ENCODE peak calls at places on chromosomes 1 and 21, in four cellular contexts. H, G, I and F are unnamed samples.

GRCh38 chr1:188822248-188822647 is 1655.4 kb downstream of the BRINP3 start:
- DNase-seq in H (no peak), G (no peak), I (no peak), F (no peak)

GRCh38 chr1:61152706-61153105 is 70.3 kb downstream of the NFIA start:
- DNase-seq in H (no peak), G (no peak), I (no peak), F (no peak)

GRCh38 chr1:92184632-92185031 is 33.1 kb upstream of the C1orf146 start:
- DNase-seq in H (no peak), G (no peak), I (no peak), F (no peak)

GRCh38 chr21:18334066-18334465 is 69.5 kb downstream of the TMPRSS15 start:
- DNase-seq in H (no peak), G (no peak), I (no peak), F (no peak)

GRCh38 chr1:112544011-112544688 is 35.4 kb downstream of the WNT2B start:
- DNase-seq in H (no peak), G (no peak), I (no peak), F (no peak)

GRCh38 chr1:39625462-39626273 is 13.8 kb downstream of the HEYL start:
- DNase-seq in H (no peak), G (peak), I (peak), F (peak)

GRCh38 chr1:89822999-89823628 is 2.3 kb downstream of the LRRC8D start:
- DNase-seq in H (no peak), G (no peak), I (no peak), F (no peak)

GRCh38 chr1:167198518-167199133 is 22.1 kb upstream of the POU2F1 start:
- DNase-seq in H (peak), G (no peak), I (no peak), F (no peak)

GRCh38 chr1:226708342-226708780 is 30.7 kb downstream of the ITPKB start:
- DNase-seq in H (no peak), G (no peak), I (no peak), F (no peak)

GRCh38 chr21:25561668-25562641 is 45.3 kb downstream of the MRPL39 start:
- DNase-seq in H (peak), G (peak), I (peak), F (peak)

GRCh38 chr1:196136396-196136795 is 471.8 kb downstream of the KCNT2 start:
- DNase-seq in H (no peak), G (no peak), I (no peak), F (no peak)

GRCh38 chr1:154541231-154541630 is 17.2 kb downstream of the UBE2Q1 start:
- DNase-seq in H (no peak), G (no peak), I (no peak), F (no peak)

GRCh38 chr1:154536570-154536969 is 21.9 kb downstream of the UBE2Q1 start:
- DNase-seq in H (no peak), G (no peak), I (no peak), F (no peak)

GRCh38 chr1:154534263-154534844 is 24.1 kb downstream of the UBE2Q1 start:
- DNase-seq in H (no peak), G (no peak), I (no peak), F (no peak)

GRCh38 chr1:154539486-154540483 is 18.7 kb downstream of the UBE2Q1 start:
- DNase-seq in H (no peak), G (no peak), I (no peak), F (no peak)
- H3K4me3 ChIP-seq in H (no peak), G (no peak), I (no peak), F (no peak)

DNA sequence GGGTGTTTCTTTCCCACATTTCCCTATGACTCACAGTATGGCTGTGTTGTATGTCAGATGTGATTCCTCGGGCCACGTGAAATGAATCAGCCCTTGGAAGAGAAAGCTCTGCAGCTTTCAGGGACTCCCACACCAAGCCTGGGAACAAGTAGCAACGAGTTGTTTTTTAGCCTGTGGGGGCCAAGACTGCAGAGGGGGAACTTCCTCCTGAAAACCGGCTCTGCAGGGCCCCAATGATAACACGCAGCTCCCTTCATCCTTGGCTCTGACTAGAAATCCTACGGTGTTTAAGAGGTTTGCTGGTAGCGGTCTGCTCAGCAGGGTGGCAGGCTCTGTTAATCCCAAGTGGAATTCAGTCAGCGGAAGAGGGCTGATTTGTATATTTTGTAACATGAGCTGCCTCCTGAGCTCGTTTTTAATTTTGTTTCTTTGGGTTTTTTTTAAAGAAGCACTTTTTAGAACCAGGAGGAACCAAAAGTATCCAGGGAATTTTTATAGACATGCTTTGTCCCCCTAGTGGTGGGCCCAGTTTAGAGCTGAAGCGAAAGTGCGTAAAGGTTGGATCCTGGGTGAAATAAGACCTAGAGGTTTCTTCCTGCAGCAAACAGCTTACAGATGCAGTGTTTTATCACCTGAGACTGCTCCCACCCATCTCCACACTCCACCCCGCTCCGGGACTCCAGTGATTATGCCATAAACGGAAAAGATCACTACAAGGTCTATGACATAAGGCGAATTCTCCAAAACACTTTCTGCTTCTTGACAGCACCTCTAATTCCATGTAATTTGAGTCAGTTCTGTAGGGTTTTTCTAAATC is 48.8 kb downstream of the LAMC2 start:
- DNase-seq in H (peak), G (no peak), I (peak), F (peak)
- H3K27ac ChIP-seq in H (peak), G (peak), I (peak), F (peak)

GRCh38 chr1:221735976-221736375 is 5.9 kb downstream of the DUSP10 start:
- DNase-seq in H (no peak), G (no peak), I (no peak), F (no peak)
- H3K4me3 ChIP-seq in H (no peak), G (no peak), I (no peak), F (no peak)

GRCh38 chr1:169100883-169101214 is 5.6 kb upstream of the ATP1B1 start:
- DNase-seq in H (no peak), G (no peak), I (no peak), F (no peak)
- H3K27ac ChIP-seq in H (no peak), G (no peak), I (no peak), F (peak)

GRCh38 chr21:27036736-27037301 is 69.9 kb upstream of the ADAMTS5 start:
- DNase-seq in H (no peak), G (no peak), I (peak), F (no peak)
- H3K4me3 ChIP-seq in H (no peak), G (no peak), I (no peak), F (no peak)

DNA sequence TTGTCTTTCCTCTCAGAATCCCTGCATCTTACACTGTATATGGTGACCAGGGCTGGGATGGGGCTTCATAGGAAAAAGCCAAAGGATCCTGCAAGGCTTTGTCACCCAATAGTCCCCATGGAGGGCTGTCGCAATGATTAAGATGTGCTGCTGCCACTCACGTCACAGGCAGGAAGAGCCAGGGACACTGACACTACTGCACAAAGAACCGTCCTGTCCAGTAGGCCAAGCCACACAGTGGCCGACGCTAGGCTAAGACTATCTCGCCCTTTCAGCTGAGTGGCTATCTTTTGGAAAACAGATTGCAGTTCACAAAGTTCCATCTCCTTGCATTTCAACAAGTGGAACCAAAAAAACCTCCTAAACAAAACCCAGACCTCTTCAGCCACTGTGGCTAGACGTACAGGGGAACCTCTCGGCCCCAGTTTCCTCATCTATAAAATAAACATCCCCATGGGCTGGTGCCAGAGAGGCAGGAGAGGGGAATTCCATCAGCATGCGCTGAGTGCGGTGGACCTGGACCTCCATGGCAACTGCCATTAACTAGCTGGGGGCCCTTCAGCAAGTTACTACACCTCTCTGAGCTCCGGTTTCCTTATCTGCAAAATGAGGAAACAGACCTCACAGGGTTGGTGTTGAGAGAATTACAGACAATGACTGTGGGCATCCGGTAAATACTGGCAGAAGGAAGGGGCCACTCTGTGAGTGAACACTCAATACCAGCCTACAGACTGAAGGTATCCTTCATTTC is 8.7 kb downstream of the CAPZB start:
- DNase-seq in H (no peak), G (no peak), I (no peak), F (no peak)
- H3K27ac ChIP-seq in H (no peak), G (peak), I (no peak), F (peak)

GRCh38 chr1:223023863-223024262 is 119.2 kb downstream of the TLR5 start:
- DNase-seq in H (no peak), G (no peak), I (no peak), F (no peak)
- H3K4me3 ChIP-seq in H (no peak), G (no peak), I (no peak), F (no peak)

GRCh38 chr1:21537932-21538630 is 28.9 kb downstream of the ALPL start:
- DNase-seq in H (no peak), G (peak), I (peak), F (peak)
- H3K27ac ChIP-seq in H (no peak), G (peak), I (peak), F (peak)